ENCODE peak calls at places on chromosomes 4 and X, in four cellular contexts. One of them, this sample, is unnamed.

GRCh38 chr4:144494280-144494679 is 151.7 kb upstream of the HHIP start:
- DNase-seq in HepG2: no peak
- DNase-seq in GM12878: no peak
- DNase-seq in WTC11: no peak
- DNase-seq in this sample: no peak

GRCh38 chr4:36256398-36256828 is 12.1 kb upstream of the ARAP2 start:
- DNase-seq in HepG2: no peak
- DNase-seq in GM12878: peak
- DNase-seq in WTC11: no peak
- DNase-seq in this sample: no peak

GRCh38 chr4:149885896-149886295 is 70.3 kb upstream of the IQCM start:
- DNase-seq in HepG2: no peak
- DNase-seq in WTC11: no peak
- DNase-seq in GM12878: no peak
- DNase-seq in this sample: no peak

GRCh38 chrX:103538728-103539127 is 19.4 kb upstream of the RAB40A start:
- DNase-seq in WTC11: no peak
- DNase-seq in GM12878: no peak
- DNase-seq in HepG2: no peak
- DNase-seq in this sample: no peak

GRCh38 chrX:1398431-1399340 is 6.8 kb upstream of the SLC25A6 start:
- DNase-seq in WTC11: no peak
- DNase-seq in HepG2: no peak
- DNase-seq in GM12878: no peak
- DNase-seq in this sample: no peak

GRCh38 chr4:87856816-87857215 is 24.0 kb downstream of the MEPE start:
- DNase-seq in GM12878: no peak
- DNase-seq in HepG2: peak
- DNase-seq in WTC11: no peak
- DNase-seq in this sample: no peak

GRCh38 chr4:40455340-40455902 is 120.3 kb downstream of the CHRNA9 start:
- DNase-seq in WTC11: no peak
- DNase-seq in GM12878: no peak
- DNase-seq in HepG2: peak
- DNase-seq in this sample: no peak

GRCh38 chrX:10725071-10725470 is 104.7 kb upstream of the MID1 start:
- DNase-seq in HepG2: no peak
- DNase-seq in WTC11: no peak
- DNase-seq in GM12878: no peak
- DNase-seq in this sample: peak

GRCh38 chr4:24158031-24158430 is 268.2 kb upstream of the PPARGC1A start:
- DNase-seq in WTC11: no peak
- DNase-seq in GM12878: no peak
- DNase-seq in HepG2: no peak
- DNase-seq in this sample: no peak

GRCh38 chrX:68941385-68941952 is 112.6 kb downstream of the EFNB1 start:
- DNase-seq in HepG2: no peak
- DNase-seq in WTC11: no peak
- DNase-seq in GM12878: no peak
- DNase-seq in this sample: peak

GRCh38 chrX:153488231-153488914 is 6.4 kb upstream of the BGN start:
- DNase-seq in HepG2: peak
- DNase-seq in WTC11: no peak
- DNase-seq in GM12878: no peak
- DNase-seq in this sample: peak

GRCh38 chr4:186272699-186273370 is 6.8 kb downstream of the F11 start:
- DNase-seq in GM12878: no peak
- DNase-seq in HepG2: no peak
- DNase-seq in WTC11: no peak
- DNase-seq in this sample: no peak

GRCh38 chr4:186265683-186266648 is at the start of gene F11:
- DNase-seq in WTC11: no peak
- DNase-seq in HepG2: peak
- DNase-seq in GM12878: no peak
- DNase-seq in this sample: no peak

GRCh38 chr4:186266699-186267467 is 894 bp downstream of the F11 start:
- DNase-seq in WTC11: peak
- DNase-seq in HepG2: peak
- DNase-seq in GM12878: no peak
- DNase-seq in this sample: no peak

DNA sequence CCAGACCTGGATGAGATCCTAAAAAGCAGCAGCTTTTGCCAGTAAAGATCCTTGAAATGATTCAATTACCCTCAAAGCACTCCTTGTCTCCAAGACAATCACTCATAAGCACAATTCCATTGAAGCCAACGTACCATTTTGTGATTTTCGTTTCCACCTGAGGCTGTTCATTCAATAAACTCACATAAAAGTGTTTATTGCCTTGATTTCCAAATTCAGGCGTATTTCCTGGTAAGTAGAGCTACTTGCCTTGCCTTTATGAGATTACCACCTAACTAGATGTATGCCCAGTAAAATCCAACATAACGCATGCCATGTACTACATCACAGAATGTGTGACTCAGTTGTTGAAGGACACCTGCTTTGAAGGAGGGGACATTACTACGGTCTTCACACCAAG is 5.3 kb downstream of the F11 start:
- DNase-seq in WTC11: no peak
- DNase-seq in GM12878: no peak
- DNase-seq in HepG2: no peak
- DNase-seq in this sample: no peak
- TF ChIP-seq CREM in WTC11: no peak
- TF ChIP-seq CREM in GM12878: no peak
- TF ChIP-seq CREM in HepG2: no peak
- TF ChIP-seq CREM in this sample: no peak

GRCh38 chr4:27278615-27279014 is 418.0 kb downstream of the STIM2 start:
- DNase-seq in GM12878: no peak
- DNase-seq in WTC11: peak
- DNase-seq in HepG2: peak
- DNase-seq in this sample: peak
- TF ChIP-seq CREM in GM12878: no peak
- TF ChIP-seq CREM in WTC11: no peak
- TF ChIP-seq CREM in HepG2: no peak
- TF ChIP-seq CREM in this sample: no peak

GRCh38 chr4:146283758-146284651 is 69.7 kb downstream of the REELD1 start:
- DNase-seq in WTC11: no peak
- DNase-seq in HepG2: no peak
- DNase-seq in GM12878: no peak
- DNase-seq in this sample: no peak
- TF ChIP-seq CREM in WTC11: no peak
- TF ChIP-seq CREM in HepG2: no peak
- TF ChIP-seq CREM in GM12878: no peak
- TF ChIP-seq CREM in this sample: no peak

DNA sequence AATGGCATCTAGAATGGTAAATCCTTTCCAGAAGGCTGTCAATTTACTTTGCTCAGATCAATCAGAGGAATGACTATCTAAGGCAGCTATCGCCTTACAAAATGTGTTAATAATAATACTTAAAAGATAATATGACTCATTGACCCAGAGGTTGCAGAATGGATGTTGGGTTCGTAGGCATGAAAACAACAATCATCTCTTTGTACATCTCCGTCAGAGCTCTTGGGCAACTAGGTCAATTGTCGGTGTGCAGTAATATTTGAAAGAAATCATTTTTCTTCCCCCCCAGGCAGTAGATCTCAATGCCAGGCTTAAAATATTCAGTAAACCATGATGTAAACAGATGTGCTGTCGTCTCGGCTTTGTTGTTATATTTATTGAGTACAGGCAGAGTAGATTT is 165.1 kb downstream of the CAMK2D start:
- DNase-seq in HepG2: no peak
- DNase-seq in GM12878: no peak
- DNase-seq in WTC11: no peak
- DNase-seq in this sample: no peak
- TF ChIP-seq CREM in HepG2: no peak
- TF ChIP-seq CREM in GM12878: no peak
- TF ChIP-seq CREM in WTC11: no peak
- TF ChIP-seq CREM in this sample: no peak

GRCh38 chrX:155053656-155054055 is 17.3 kb downstream of the CMC4 start:
- DNase-seq in GM12878: no peak
- DNase-seq in WTC11: no peak
- DNase-seq in HepG2: no peak
- DNase-seq in this sample: no peak

GRCh38 chrX:155054255-155054654 is 16.7 kb downstream of the CMC4 start:
- DNase-seq in GM12878: no peak
- DNase-seq in HepG2: no peak
- DNase-seq in WTC11: no peak
- DNase-seq in this sample: no peak

GRCh38 chrX:155056877-155057792 is 13.8 kb downstream of the CMC4 start:
- DNase-seq in WTC11: peak
- DNase-seq in HepG2: peak
- DNase-seq in GM12878: peak
- DNase-seq in this sample: peak

GRCh38 chrX:155056471-155056870 is 14.5 kb downstream of the CMC4 start:
- DNase-seq in WTC11: no peak
- DNase-seq in HepG2: no peak
- DNase-seq in GM12878: no peak
- DNase-seq in this sample: no peak

GRCh38 chrX:155055494-155055893 is 15.4 kb downstream of the CMC4 start:
- DNase-seq in WTC11: no peak
- DNase-seq in HepG2: no peak
- DNase-seq in GM12878: no peak
- DNase-seq in this sample: no peak
- TF ChIP-seq CREM in WTC11: no peak
- TF ChIP-seq CREM in HepG2: no peak
- TF ChIP-seq CREM in GM12878: no peak
- TF ChIP-seq CREM in this sample: no peak

GRCh38 chr4:86156526-86156925 is 203.3 kb downstream of the MAPK10 start:
- DNase-seq in GM12878: no peak
- DNase-seq in WTC11: no peak
- DNase-seq in HepG2: no peak
- DNase-seq in this sample: no peak

GRCh38 chr4:86155766-86156165 is 204.1 kb downstream of the MAPK10 start:
- DNase-seq in GM12878: no peak
- DNase-seq in WTC11: no peak
- DNase-seq in HepG2: no peak
- DNase-seq in this sample: no peak

GRCh38 chr4:86152454-86152853 is 207.4 kb downstream of the MAPK10 start:
- DNase-seq in WTC11: no peak
- DNase-seq in GM12878: no peak
- DNase-seq in HepG2: no peak
- DNase-seq in this sample: no peak
- TF ChIP-seq CREM in WTC11: no peak
- TF ChIP-seq CREM in GM12878: no peak
- TF ChIP-seq CREM in HepG2: no peak
- TF ChIP-seq CREM in this sample: no peak